ENCODE peak calls at places on chromosomes 1 and 21, in four cellular contexts. P is lung, W is GM12878, M is astrocyte. O is an unnamed sample. For H3K36me3, the result is how much of the 10 kb centered on the place peaks cover.

GRCh38 chr1:6667139-6667538 is 34.5 kb downstream of the DNAJC11 start:
- DNase-seq in P (no peak), W (no peak), M (no peak), O (no peak)

GRCh38 chr1:83615379-83615778 is 383.6 kb downstream of the TTLL7 start:
- DNase-seq in P (no peak), W (no peak), M (no peak), O (no peak)

GRCh38 chr1:51927029-51927428 is 48.5 kb upstream of the NRDC start:
- DNase-seq in P (no peak), W (no peak), M (peak), O (no peak)

GRCh38 chr1:179883739-179884138 is 1.7 kb downstream of the TOR1AIP1 start:
- DNase-seq in P (no peak), W (peak), M (peak), O (peak)

GRCh38 chr1:149849246-149849946 is 50.0 kb upstream of the BOLA1 start:
- DNase-seq in P (no peak), W (no peak), M (no peak), O (no peak)

GRCh38 chr1:12001249-12001917 is 17.9 kb upstream of the MIIP start:
- DNase-seq in P (peak), W (no peak), M (no peak), O (no peak)

GRCh38 chr1:67945733-67946374 is 104.6 kb downstream of the DIRAS3 start:
- DNase-seq in P (no peak), W (no peak), M (no peak), O (no peak)

GRCh38 chr1:221810406-221810805 is 68.5 kb upstream of the DUSP10 start:
- DNase-seq in P (no peak), W (no peak), M (peak), O (no peak)

GRCh38 chr1:20402585-20403422 is 83.2 kb downstream of the CAMK2N1 start:
- DNase-seq in P (no peak), W (no peak), M (no peak), O (no peak)

GRCh38 chr1:35554261-35555211 is 2.7 kb downstream of the KIAA0319L start:
- DNase-seq in P (peak), W (no peak), M (no peak), O (no peak)

GRCh38 chr1:49527606-49528305 is 496.0 kb downstream of the AGBL4 start:
- DNase-seq in P (no peak), W (no peak), M (peak), O (no peak)

GRCh38 chr21:18772404-18772803 is 368.8 kb upstream of the TMPRSS15 start:
- DNase-seq in P (no peak), W (no peak), M (peak), O (no peak)

GRCh38 chr1:56817716-56818463 is 1.3 kb downstream of the FYB2 start:
- DNase-seq in P (no peak), W (no peak), M (no peak), O (no peak)

GRCh38 chr1:56821462-56821797 is 2.2 kb upstream of the FYB2 start:
- DNase-seq in P (no peak), W (no peak), M (peak), O (no peak)

GRCh38 chr1:56816909-56817308 is 2.3 kb downstream of the FYB2 start:
- DNase-seq in P (no peak), W (no peak), M (no peak), O (no peak)

GRCh38 chr1:56819393-56819899 is at the start of gene FYB2:
- DNase-seq in P (no peak), W (no peak), M (no peak), O (no peak)

DNA sequence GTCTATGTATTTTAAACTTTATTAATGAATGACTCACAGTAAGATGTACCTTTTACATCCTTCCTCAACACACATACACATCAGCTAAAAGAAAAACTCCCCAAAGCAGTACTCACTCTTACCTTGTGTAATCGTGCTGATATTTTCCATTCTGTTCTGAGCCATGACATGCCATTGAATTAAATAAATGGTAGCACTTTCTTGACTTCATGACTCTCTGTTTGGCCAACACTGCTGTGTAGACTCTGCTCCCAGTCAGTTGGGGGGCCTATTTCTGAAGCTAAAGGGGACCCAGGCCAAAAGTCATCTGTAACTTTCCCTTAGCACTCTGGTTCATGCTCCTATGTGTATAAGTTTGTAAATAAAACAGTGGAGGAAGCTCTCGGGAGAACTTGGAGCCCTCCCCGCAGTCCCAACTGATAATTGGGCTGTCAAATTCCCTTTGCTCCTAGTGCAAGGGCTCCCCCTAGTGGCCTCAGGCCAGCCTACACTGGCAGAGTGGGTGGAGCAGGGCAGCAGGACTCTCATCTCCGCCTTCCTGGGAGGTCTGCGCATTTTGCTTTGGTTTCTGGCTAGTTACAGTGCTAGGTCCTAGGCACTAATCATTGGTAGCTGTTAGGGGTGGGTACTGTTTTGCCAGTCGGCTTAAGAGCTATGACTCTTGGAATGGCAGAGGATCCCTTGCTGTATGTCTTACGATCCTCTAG is 1.7 kb upstream of the FYB2 start:
- DNase-seq in P (peak), W (no peak), M (peak), O (peak)
- TF ChIP-seq CTCF in P (peak), W (peak), M (peak), O (peak)

DNA sequence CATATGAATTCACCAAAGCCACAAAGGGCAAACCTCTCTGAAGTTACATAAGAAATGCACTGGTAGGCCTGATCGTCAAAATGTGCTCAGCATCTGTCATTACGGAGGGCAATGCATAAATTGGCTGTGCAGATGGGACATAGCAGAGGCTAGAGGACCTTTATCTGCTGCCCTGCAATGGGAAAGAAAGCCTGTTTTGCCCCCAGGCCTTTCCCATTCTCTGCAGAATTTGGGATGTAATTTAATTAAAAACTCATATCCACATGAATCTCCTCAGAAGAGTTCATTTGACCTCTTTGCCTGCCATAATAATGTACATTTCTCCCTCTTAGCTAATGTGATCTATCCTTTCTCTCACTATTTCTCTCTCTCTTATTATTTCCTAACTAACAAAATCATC is 158.1 kb downstream of the ZP4 start:
- DNase-seq in P (no peak), W (no peak), M (no peak), O (no peak)
- H3K4me3 ChIP-seq in P (no peak), W (no peak), M (no peak), O (no peak)

DNA sequence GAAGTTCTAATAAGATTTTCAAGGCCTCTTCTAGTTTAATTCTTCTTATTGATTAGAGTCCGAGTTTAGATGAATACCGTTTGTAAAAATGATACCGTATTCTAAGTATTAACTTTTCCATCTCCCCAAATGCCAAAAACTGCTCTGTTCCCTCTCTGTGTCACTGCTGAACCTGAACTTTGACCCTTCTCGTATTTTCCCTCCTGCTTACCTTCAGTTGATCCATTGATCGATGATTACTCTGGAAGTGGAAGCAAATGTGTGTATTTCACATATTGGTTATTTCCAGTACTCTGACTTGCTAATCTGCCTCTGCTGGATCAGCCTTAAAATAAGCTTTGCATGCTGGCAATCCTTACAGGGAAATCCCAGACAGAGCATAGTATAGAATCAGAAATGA is 68.5 kb downstream of the KIF1B start:
- DNase-seq in P (no peak), W (no peak), M (no peak), O (no peak)
- H3K36me3 ChIP-seq in P (under half), W (under half), M (under half), O (under half)

GRCh38 chr1:209854196-209854595 is 26.4 kb downstream of the UTP25 start:
- DNase-seq in P (no peak), W (no peak), M (no peak), O (no peak)

GRCh38 chr1:209853677-209854076 is 25.9 kb downstream of the UTP25 start:
- DNase-seq in P (no peak), W (no peak), M (no peak), O (no peak)

GRCh38 chr1:209845405-209845725 is 17.6 kb downstream of the UTP25 start:
- DNase-seq in P (no peak), W (no peak), M (no peak), O (no peak)

GRCh38 chr1:209849388-209849787 is 21.6 kb downstream of the UTP25 start:
- DNase-seq in P (no peak), W (no peak), M (no peak), O (no peak)

DNA sequence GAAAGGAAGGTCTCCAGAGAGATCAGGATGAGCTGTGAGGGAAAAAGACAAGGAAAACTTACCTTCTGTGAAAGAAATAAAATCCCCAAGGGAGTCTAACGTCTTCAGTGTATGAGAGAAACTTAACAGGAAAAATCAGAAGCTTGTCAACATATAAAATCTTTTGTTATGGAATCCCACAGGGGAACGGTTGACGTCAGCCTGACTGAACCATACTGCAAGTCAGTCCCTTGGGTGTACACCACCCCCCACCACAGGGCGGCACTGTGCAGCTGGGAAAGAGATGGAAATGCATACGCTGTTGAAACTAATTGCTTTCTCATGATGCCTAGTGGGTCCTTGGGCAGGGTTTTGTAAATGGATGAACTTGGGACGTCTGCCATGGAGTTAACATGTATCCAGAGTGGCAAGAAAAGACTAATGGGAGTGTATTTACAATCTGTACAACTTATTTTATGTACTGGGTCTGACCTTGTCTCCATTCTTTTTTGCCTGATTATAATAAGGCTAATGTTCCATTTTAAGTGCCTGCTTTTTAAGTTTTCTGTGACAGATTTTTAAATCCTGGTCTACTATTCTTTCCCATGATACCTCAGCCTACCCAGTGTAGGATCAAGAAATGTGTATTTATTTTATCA is 22.7 kb downstream of the UTP25 start:
- DNase-seq in P (no peak), W (no peak), M (no peak), O (no peak)
- TF ChIP-seq CTCF in P (no peak), W (peak), M (peak), O (peak)

DNA sequence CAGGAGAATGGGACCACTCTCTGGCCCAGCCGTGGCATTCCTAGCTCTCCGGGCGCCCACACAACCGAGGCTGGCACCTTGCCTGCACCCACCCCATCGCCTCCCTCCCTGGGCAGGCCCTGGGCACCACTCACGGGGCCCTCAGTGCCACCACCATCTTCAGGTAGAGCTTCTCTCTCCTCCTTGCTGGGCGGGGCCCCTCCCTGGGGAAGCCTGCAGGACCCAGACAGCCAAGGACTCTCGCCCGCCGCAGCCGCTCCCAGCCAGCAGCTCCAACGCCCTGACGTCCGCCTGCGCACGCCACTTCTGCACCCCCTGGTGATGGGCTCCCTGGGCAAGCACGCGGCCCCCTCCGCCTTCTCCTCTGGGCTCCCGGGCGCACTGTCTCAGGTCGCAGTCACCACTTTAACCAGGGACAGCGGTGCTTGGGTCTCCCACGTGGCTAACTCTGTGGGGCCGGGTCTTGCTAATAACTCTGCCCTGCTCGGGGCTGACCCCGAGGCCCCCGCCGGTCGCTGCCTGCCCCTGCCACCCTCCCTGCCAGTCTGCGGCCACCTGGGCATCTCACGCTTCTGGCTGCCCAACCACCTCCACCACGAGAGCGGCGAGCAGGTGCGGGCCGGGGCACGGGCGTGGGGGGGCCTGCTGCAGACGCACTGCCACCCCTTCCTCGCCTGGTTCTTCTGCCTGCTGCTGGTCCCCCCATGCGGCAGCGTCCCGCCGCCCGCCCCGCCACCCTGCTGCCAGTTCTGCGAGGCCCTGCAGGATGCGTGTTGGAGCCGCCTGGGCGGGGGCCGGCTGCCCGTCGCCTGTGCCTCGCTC is 51.3 kb downstream of the COL18A1 start:
- DNase-seq in P (no peak), W (no peak), M (no peak), O (no peak)
- H3K4me3 ChIP-seq in P (no peak), W (no peak), M (no peak), O (no peak)

GRCh38 chr1:19086176-19086875 is 123.7 kb downstream of the UBR4 start:
- DNase-seq in P (peak), W (no peak), M (no peak), O (no peak)
- H3K36me3 ChIP-seq in P (half or more), W (under half), M (half or more), O (half or more)

DNA sequence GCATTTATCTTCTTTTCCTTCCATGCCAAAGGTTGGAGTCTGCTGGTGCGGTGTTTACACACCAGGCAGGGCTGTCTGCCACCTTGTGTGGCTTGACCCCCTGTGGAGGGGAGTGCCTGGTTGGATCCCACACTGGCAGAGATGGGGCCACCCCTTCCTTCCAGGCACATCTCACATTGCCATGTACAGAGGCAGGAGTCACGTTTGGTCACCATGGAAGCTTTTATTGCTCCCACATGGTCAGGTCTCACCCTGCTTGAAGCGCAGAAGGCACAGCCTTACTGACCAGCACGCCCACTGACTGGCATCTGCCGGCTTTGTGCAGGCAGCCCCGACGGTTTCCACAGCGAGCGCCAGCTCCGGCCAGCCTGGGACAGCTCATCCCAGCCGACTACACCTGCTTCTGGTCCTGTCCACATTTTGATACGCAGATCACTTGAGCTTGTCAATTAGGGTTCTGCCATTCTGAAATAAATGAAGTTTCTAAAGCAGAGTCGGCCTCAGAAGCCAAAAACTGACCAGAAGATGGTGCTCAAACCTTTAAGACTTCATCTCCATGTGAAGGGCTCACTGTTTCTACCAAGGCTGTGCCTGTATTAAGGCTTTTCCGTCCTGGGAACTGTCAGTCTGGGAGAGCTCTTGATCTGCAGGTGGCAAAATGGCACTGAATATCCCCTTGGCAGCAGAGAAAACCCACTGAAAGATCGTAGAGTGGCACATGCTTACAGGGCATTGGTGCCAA is 35.6 kb upstream of the EPHA8 start:
- DNase-seq in P (no peak), W (no peak), M (no peak), O (no peak)
- TF ChIP-seq CTCF in P (no peak), W (no peak), M (no peak), O (no peak)

GRCh38 chr1:42010381-42010780 is 91.7 kb upstream of the HIVEP3 start:
- DNase-seq in P (no peak), W (no peak), M (no peak), O (no peak)
- H3K4me3 ChIP-seq in P (no peak), W (no peak), M (no peak), O (no peak)

GRCh38 chr1:243933495-243933894 is 83.5 kb upstream of the AKT3 start:
- DNase-seq in P (no peak), W (no peak), M (no peak), O (no peak)
- H3K36me3 ChIP-seq in P (under half), W (under half), M (under half), O (under half)

GRCh38 chr1:38500352-38500751 is 359.2 kb downstream of the RRAGC start:
- DNase-seq in P (no peak), W (no peak), M (no peak), O (no peak)
- TF ChIP-seq CTCF in P (no peak), W (no peak), M (peak), O (peak)

O was measured in GM06990.